ENCODE peak calls at places on chromosome 22, in four cellular contexts. F is brain microvascular endothelial cell, B is nucleus accumbens, V is T-helper 1 cell. O is an unnamed sample.

GRCh38 chr22:29155966-29156365 is 49.7 kb upstream of the EMID1 start:
- DNase-seq in V (no peak), F (no peak), B (no peak), O (no peak)

GRCh38 chr22:27626675-27627443 is 174.7 kb downstream of the MN1 start:
- DNase-seq in V (no peak), F (no peak), B (no peak), O (no peak)

GRCh38 chr22:49264696-49265095 is 563.0 kb downstream of the BRD1 start:
- DNase-seq in V (no peak), F (no peak), B (no peak), O (no peak)

GRCh38 chr22:44671742-44672141 is 30.3 kb upstream of the PRR5 start:
- DNase-seq in F (peak; percentile 9), V (no peak), B (no peak), O (no peak)

GRCh38 chr22:19524170-19525115 is at the start of gene CLDN5:
- DNase-seq in B (no peak), V (no peak), F (no peak), O (no peak)

GRCh38 chr22:19891350-19892248 is 36.9 kb upstream of the GNB1L start:
- DNase-seq in B (peak; percentile 19), V (peak; percentile 75), F (peak; percentile 84), O (peak; percentile 67)

GRCh38 chr22:18968011-18968749 is 32.1 kb upstream of the PRODH start:
- DNase-seq in V (no peak), F (peak; percentile 22), B (no peak), O (no peak)

GRCh38 chr22:47193606-47194316 is 431.3 kb downstream of the TBC1D22A start:
- DNase-seq in V (no peak), F (no peak), B (no peak), O (no peak)

GRCh38 chr22:50146440-50147228 is 23.9 kb upstream of the PANX2 start:
- DNase-seq in F (peak; percentile 61), V (no peak), B (peak; percentile 28), O (no peak)

GRCh38 chr22:23055448-23056179 is 14.7 kb upstream of the GNAZ start:
- DNase-seq in F (no peak), B (no peak), V (no peak), O (no peak)

GRCh38 chr22:19068784-19069271 is 53.4 kb downstream of the DGCR2 start:
- DNase-seq in F (no peak), B (no peak), V (no peak), O (no peak)

GRCh38 chr22:28594784-28595324 is 84.8 kb downstream of the TTC28 start:
- DNase-seq in V (no peak), B (no peak), F (peak; percentile 9), O (no peak)

O was measured in T-helper 17 cell.